ENCODE peak calls at places on chromosomes 2 and 18, in eight cellular contexts. One of them, this sample, is unnamed.

GRCh38 chr18:28541276-28541930 is 364.5 kb upstream of the CDH2 start:
- DNase-seq in body of pancreas: no peak
- DNase-seq in esophagus squamous epithelium: no peak
- DNase-seq in suprapubic skin: no peak
- DNase-seq in GM12891: no peak
- DNase-seq in upper lobe of left lung: no peak
- DNase-seq in endothelial cell of umbilical vein: no peak
- DNase-seq in H54: no peak
- DNase-seq in this sample: no peak

GRCh38 chr2:212831671-212832199 is 293.1 kb upstream of the ERBB4 start:
- DNase-seq in suprapubic skin: no peak
- DNase-seq in H54: no peak
- DNase-seq in GM12891: no peak
- DNase-seq in endothelial cell of umbilical vein: no peak
- DNase-seq in upper lobe of left lung: peak; percentile 82
- DNase-seq in esophagus squamous epithelium: no peak
- DNase-seq in body of pancreas: no peak
- DNase-seq in this sample: no peak

GRCh38 chr18:32389868-32390267 is 80.8 kb downstream of the GAREM1 start:
- DNase-seq in body of pancreas: peak; percentile 92
- DNase-seq in esophagus squamous epithelium: no peak
- DNase-seq in endothelial cell of umbilical vein: no peak
- DNase-seq in upper lobe of left lung: no peak
- DNase-seq in suprapubic skin: no peak
- DNase-seq in H54: no peak
- DNase-seq in GM12891: no peak
- DNase-seq in this sample: no peak

GRCh38 chr18:26190506-26190905 is 35.7 kb upstream of the TAF4B start:
- DNase-seq in H54: no peak
- DNase-seq in body of pancreas: no peak
- DNase-seq in GM12891: no peak
- DNase-seq in esophagus squamous epithelium: no peak
- DNase-seq in suprapubic skin: no peak
- DNase-seq in upper lobe of left lung: no peak
- DNase-seq in endothelial cell of umbilical vein: no peak
- DNase-seq in this sample: no peak

GRCh38 chr2:214808481-214808931 is 977 bp downstream of the BARD1 start:
- DNase-seq in suprapubic skin: no peak
- DNase-seq in H54: no peak
- DNase-seq in endothelial cell of umbilical vein: peak; percentile 51
- DNase-seq in upper lobe of left lung: no peak
- DNase-seq in GM12891: no peak
- DNase-seq in body of pancreas: no peak
- DNase-seq in esophagus squamous epithelium: no peak
- DNase-seq in this sample: peak; percentile 57

GRCh38 chr18:9362869-9363268 is 28.3 kb downstream of the TWSG1 start:
- DNase-seq in esophagus squamous epithelium: no peak
- DNase-seq in body of pancreas: no peak
- DNase-seq in H54: no peak
- DNase-seq in upper lobe of left lung: no peak
- DNase-seq in endothelial cell of umbilical vein: no peak
- DNase-seq in suprapubic skin: no peak
- DNase-seq in GM12891: no peak
- DNase-seq in this sample: no peak

GRCh38 chr2:42368817-42369550 is 8.0 kb upstream of the COX7A2L start:
- DNase-seq in GM12891: no peak
- DNase-seq in H54: no peak
- DNase-seq in body of pancreas: no peak
- DNase-seq in endothelial cell of umbilical vein: peak; percentile 68
- DNase-seq in esophagus squamous epithelium: no peak
- DNase-seq in suprapubic skin: no peak
- DNase-seq in upper lobe of left lung: no peak
- DNase-seq in this sample: no peak

GRCh38 chr18:44198296-44199284 is 482.1 kb upstream of the SETBP1 start:
- DNase-seq in upper lobe of left lung: peak; percentile 41
- DNase-seq in body of pancreas: no peak
- DNase-seq in esophagus squamous epithelium: no peak
- DNase-seq in suprapubic skin: no peak
- DNase-seq in H54: no peak
- DNase-seq in endothelial cell of umbilical vein: no peak
- DNase-seq in GM12891: no peak
- DNase-seq in this sample: no peak

GRCh38 chr2:228614741-228615140 is 433.3 kb upstream of the SPHKAP start:
- DNase-seq in body of pancreas: no peak
- DNase-seq in GM12891: no peak
- DNase-seq in endothelial cell of umbilical vein: no peak
- DNase-seq in esophagus squamous epithelium: no peak
- DNase-seq in upper lobe of left lung: no peak
- DNase-seq in suprapubic skin: no peak
- DNase-seq in H54: no peak
- DNase-seq in this sample: no peak

GRCh38 chr2:238629064-238629463 is 202.3 kb downstream of the ASB1 start:
- DNase-seq in upper lobe of left lung: no peak
- DNase-seq in suprapubic skin: no peak
- DNase-seq in body of pancreas: no peak
- DNase-seq in endothelial cell of umbilical vein: no peak
- DNase-seq in GM12891: no peak
- DNase-seq in esophagus squamous epithelium: no peak
- DNase-seq in H54: no peak
- DNase-seq in this sample: no peak

GRCh38 chr2:220701115-220701514 is 871.0 kb downstream of the EPHA4 start:
- DNase-seq in endothelial cell of umbilical vein: no peak
- DNase-seq in H54: no peak
- DNase-seq in body of pancreas: no peak
- DNase-seq in suprapubic skin: no peak
- DNase-seq in GM12891: no peak
- DNase-seq in upper lobe of left lung: no peak
- DNase-seq in esophagus squamous epithelium: no peak
- DNase-seq in this sample: no peak

GRCh38 chr18:71105078-71105819 is 816.4 kb downstream of the SOCS6 start:
- DNase-seq in GM12891: no peak
- DNase-seq in esophagus squamous epithelium: no peak
- DNase-seq in H54: no peak
- DNase-seq in body of pancreas: no peak
- DNase-seq in upper lobe of left lung: no peak
- DNase-seq in endothelial cell of umbilical vein: no peak
- DNase-seq in suprapubic skin: no peak
- DNase-seq in this sample: no peak

GRCh38 chr2:169480079-169480465 is 778 bp downstream of the BBS5 start:
- DNase-seq in endothelial cell of umbilical vein: no peak
- DNase-seq in H54: no peak
- DNase-seq in esophagus squamous epithelium: no peak
- DNase-seq in suprapubic skin: no peak
- DNase-seq in upper lobe of left lung: no peak
- DNase-seq in body of pancreas: no peak
- DNase-seq in GM12891: no peak
- DNase-seq in this sample: no peak

GRCh38 chr2:119486886-119487285 is 37.4 kb downstream of the SCTR start:
- DNase-seq in H54: no peak
- DNase-seq in body of pancreas: no peak
- DNase-seq in endothelial cell of umbilical vein: peak; percentile 6
- DNase-seq in esophagus squamous epithelium: no peak
- DNase-seq in suprapubic skin: no peak
- DNase-seq in GM12891: no peak
- DNase-seq in upper lobe of left lung: no peak
- DNase-seq in this sample: no peak

GRCh38 chr2:119483896-119484718 is 40.2 kb downstream of the SCTR start:
- DNase-seq in H54: no peak
- DNase-seq in upper lobe of left lung: no peak
- DNase-seq in body of pancreas: no peak
- DNase-seq in GM12891: no peak
- DNase-seq in suprapubic skin: peak; percentile 48
- DNase-seq in esophagus squamous epithelium: no peak
- DNase-seq in endothelial cell of umbilical vein: no peak
- DNase-seq in this sample: no peak

GRCh38 chr2:119486196-119486827 is 38.0 kb downstream of the SCTR start:
- DNase-seq in GM12891: no peak
- DNase-seq in esophagus squamous epithelium: no peak
- DNase-seq in upper lobe of left lung: no peak
- DNase-seq in H54: no peak
- DNase-seq in body of pancreas: no peak
- DNase-seq in suprapubic skin: no peak
- DNase-seq in endothelial cell of umbilical vein: no peak
- DNase-seq in this sample: no peak

GRCh38 chr2:119484834-119485233 is 39.4 kb downstream of the SCTR start:
- DNase-seq in endothelial cell of umbilical vein: no peak
- DNase-seq in esophagus squamous epithelium: no peak
- DNase-seq in upper lobe of left lung: peak; percentile 23
- DNase-seq in H54: no peak
- DNase-seq in GM12891: no peak
- DNase-seq in body of pancreas: no peak
- DNase-seq in suprapubic skin: no peak
- DNase-seq in this sample: no peak

DNA sequence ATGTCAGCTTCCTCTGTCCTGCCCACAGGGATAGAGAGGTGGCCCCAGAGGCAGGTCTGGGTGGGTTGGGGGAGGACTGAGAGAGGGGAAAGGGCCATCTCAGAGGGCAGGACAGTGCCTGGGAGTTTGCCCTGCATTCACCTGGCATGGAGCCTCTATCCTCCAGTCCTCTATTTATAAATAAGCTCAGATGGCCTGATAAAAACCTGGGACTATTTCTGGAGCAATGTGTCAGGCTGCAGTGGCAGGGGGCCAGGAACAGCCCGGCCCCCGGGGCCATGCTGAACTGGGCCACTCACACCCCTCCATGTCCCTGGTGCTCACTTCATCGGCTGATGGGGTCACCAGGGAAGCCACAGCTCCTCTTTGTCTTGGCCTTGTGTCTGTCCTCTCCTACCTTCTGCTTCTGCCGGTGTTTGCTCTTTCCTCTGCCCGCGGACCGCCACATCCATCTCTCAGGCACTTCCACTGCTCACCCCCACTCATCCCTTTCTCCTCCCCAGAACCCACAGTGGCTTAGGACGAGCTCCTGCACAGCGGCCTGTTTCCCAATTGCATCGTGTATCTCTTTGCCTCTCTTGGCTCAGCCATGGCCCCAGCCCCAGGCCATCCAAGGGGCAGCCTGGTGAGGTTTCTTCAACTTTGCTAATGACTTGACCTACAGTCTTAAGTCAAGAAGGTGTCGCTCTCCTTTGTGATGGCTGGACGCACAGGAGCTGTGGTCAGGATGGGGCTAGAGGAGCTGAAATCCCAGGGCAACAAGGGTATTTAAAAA is 38.8 kb downstream of the SCTR start:
- DNase-seq in endothelial cell of umbilical vein: no peak
- DNase-seq in upper lobe of left lung: peak; percentile 64
- DNase-seq in H54: no peak
- DNase-seq in body of pancreas: peak; percentile 82
- DNase-seq in GM12891: no peak
- DNase-seq in esophagus squamous epithelium: no peak
- DNase-seq in suprapubic skin: no peak
- DNase-seq in this sample: no peak
- TF ChIP-seq POLR2A in endothelial cell of umbilical vein: no peak
- TF ChIP-seq POLR2A in upper lobe of left lung: no peak
- TF ChIP-seq POLR2A in H54: no peak
- TF ChIP-seq POLR2A in body of pancreas: no peak
- TF ChIP-seq POLR2A in GM12891: no peak
- TF ChIP-seq POLR2A in esophagus squamous epithelium: no peak
- TF ChIP-seq POLR2A in suprapubic skin: no peak
- TF ChIP-seq POLR2A in this sample: no peak

GRCh38 chr2:27053321-27053720 is 1.9 kb downstream of the AGBL5 start:
- DNase-seq in body of pancreas: no peak
- DNase-seq in upper lobe of left lung: peak; percentile 61
- DNase-seq in GM12891: no peak
- DNase-seq in suprapubic skin: no peak
- DNase-seq in H54: no peak
- DNase-seq in esophagus squamous epithelium: no peak
- DNase-seq in endothelial cell of umbilical vein: no peak
- DNase-seq in this sample: no peak

GRCh38 chr2:27050281-27050995 is 1.0 kb upstream of the AGBL5 start:
- DNase-seq in H54: peak; percentile 80
- DNase-seq in suprapubic skin: peak; percentile 95
- DNase-seq in body of pancreas: peak; percentile 93
- DNase-seq in upper lobe of left lung: peak; percentile 94
- DNase-seq in esophagus squamous epithelium: peak; percentile 20
- DNase-seq in GM12891: peak; percentile 80
- DNase-seq in endothelial cell of umbilical vein: peak; percentile 98
- DNase-seq in this sample: peak; percentile 93

GRCh38 chr2:27051902-27052645 is 606 bp downstream of the AGBL5 start:
- DNase-seq in H54: no peak
- DNase-seq in esophagus squamous epithelium: no peak
- DNase-seq in suprapubic skin: peak; percentile 87
- DNase-seq in GM12891: no peak
- DNase-seq in upper lobe of left lung: no peak
- DNase-seq in body of pancreas: peak; percentile 37
- DNase-seq in endothelial cell of umbilical vein: peak; percentile 37
- DNase-seq in this sample: peak; percentile 61

GRCh38 chr2:27049422-27050280 is 1.8 kb upstream of the AGBL5 start:
- DNase-seq in esophagus squamous epithelium: no peak
- DNase-seq in GM12891: peak; percentile 74
- DNase-seq in body of pancreas: peak; percentile 58
- DNase-seq in H54: peak; percentile 53
- DNase-seq in endothelial cell of umbilical vein: no peak
- DNase-seq in upper lobe of left lung: peak; percentile 91
- DNase-seq in suprapubic skin: peak; percentile 79
- DNase-seq in this sample: no peak

GRCh38 chr2:27050996-27051901 is at the start of gene AGBL5:
- DNase-seq in suprapubic skin: peak; percentile 98
- DNase-seq in GM12891: peak; percentile 99
- DNase-seq in upper lobe of left lung: peak; percentile 96
- DNase-seq in H54: peak; percentile 97
- DNase-seq in esophagus squamous epithelium: peak; percentile 72
- DNase-seq in body of pancreas: peak; percentile 95
- DNase-seq in endothelial cell of umbilical vein: peak; percentile 96
- DNase-seq in this sample: peak; percentile 97
- TF ChIP-seq POLR2A in suprapubic skin: peak; percentile 14
- TF ChIP-seq POLR2A in GM12891: peak; percentile 78
- TF ChIP-seq POLR2A in upper lobe of left lung: peak; percentile 52
- TF ChIP-seq POLR2A in H54: peak; percentile 19
- TF ChIP-seq POLR2A in esophagus squamous epithelium: no peak
- TF ChIP-seq POLR2A in body of pancreas: peak; percentile 12
- TF ChIP-seq POLR2A in endothelial cell of umbilical vein: no peak
- TF ChIP-seq POLR2A in this sample: peak; percentile 89

GRCh38 chr2:201260302-201260800 is at the start of gene CASP8:
- DNase-seq in suprapubic skin: no peak
- DNase-seq in body of pancreas: no peak
- DNase-seq in endothelial cell of umbilical vein: no peak
- DNase-seq in esophagus squamous epithelium: no peak
- DNase-seq in upper lobe of left lung: peak; percentile 58
- DNase-seq in H54: no peak
- DNase-seq in GM12891: no peak
- DNase-seq in this sample: peak; percentile 67
- TF ChIP-seq POLR2A in suprapubic skin: peak; percentile 46
- TF ChIP-seq POLR2A in body of pancreas: no peak
- TF ChIP-seq POLR2A in endothelial cell of umbilical vein: no peak
- TF ChIP-seq POLR2A in esophagus squamous epithelium: no peak
- TF ChIP-seq POLR2A in upper lobe of left lung: peak; percentile 60
- TF ChIP-seq POLR2A in H54: no peak
- TF ChIP-seq POLR2A in GM12891: peak; percentile 69
- TF ChIP-seq POLR2A in this sample: peak; percentile 69

GRCh38 chr2:218270721-218271486 is 585 bp downstream of the PNKD start:
- DNase-seq in GM12891: no peak
- DNase-seq in upper lobe of left lung: no peak
- DNase-seq in esophagus squamous epithelium: no peak
- DNase-seq in body of pancreas: peak; percentile 41
- DNase-seq in endothelial cell of umbilical vein: peak; percentile 33
- DNase-seq in H54: peak; percentile 33
- DNase-seq in suprapubic skin: no peak
- DNase-seq in this sample: peak; percentile 60
- TF ChIP-seq POLR2A in GM12891: no peak
- TF ChIP-seq POLR2A in upper lobe of left lung: no peak
- TF ChIP-seq POLR2A in esophagus squamous epithelium: no peak
- TF ChIP-seq POLR2A in body of pancreas: no peak
- TF ChIP-seq POLR2A in endothelial cell of umbilical vein: peak; percentile 37
- TF ChIP-seq POLR2A in H54: no peak
- TF ChIP-seq POLR2A in suprapubic skin: no peak
- TF ChIP-seq POLR2A in this sample: no peak

This sample was measured in erythroblast.